ENCODE peak calls at places on chromosomes 16 and 17, in seven cellular contexts. One of them, this sample, is unnamed.
A peak's percentile ranks its signal among the peaks of the same experiment; 100 is the strongest.

GRCh38 chr16:53506254-53506653 is 3.2 kb upstream of the AKTIP start:
- DNase-seq in thoracic aorta: no peak
- DNase-seq in A549: no peak
- DNase-seq in astrocyte: no peak
- DNase-seq in CD8-positive, alpha-beta memory T cell: no peak
- DNase-seq in adrenal gland: no peak
- DNase-seq in testis: no peak
- DNase-seq in this sample: no peak

GRCh38 chr17:13001991-13002615 is 15.7 kb downstream of the ELAC2 start:
- DNase-seq in astrocyte: no peak
- DNase-seq in testis: no peak
- DNase-seq in A549: no peak
- DNase-seq in CD8-positive, alpha-beta memory T cell: no peak
- DNase-seq in thoracic aorta: no peak
- DNase-seq in adrenal gland: no peak
- DNase-seq in this sample: no peak

GRCh38 chr16:11955713-11956123 is 9.3 kb upstream of the TNFRSF17 start:
- DNase-seq in A549: no peak
- DNase-seq in adrenal gland: no peak
- DNase-seq in testis: no peak
- DNase-seq in thoracic aorta: no peak
- DNase-seq in CD8-positive, alpha-beta memory T cell: no peak
- DNase-seq in astrocyte: peak; percentile 93
- DNase-seq in this sample: no peak

GRCh38 chr16:24645739-24646645 is 83.5 kb upstream of the TNRC6A start:
- DNase-seq in thoracic aorta: peak; percentile 28
- DNase-seq in CD8-positive, alpha-beta memory T cell: no peak
- DNase-seq in adrenal gland: peak; percentile 38
- DNase-seq in A549: peak; percentile 90
- DNase-seq in testis: no peak
- DNase-seq in astrocyte: peak; percentile 99
- DNase-seq in this sample: no peak

GRCh38 chr17:15740570-15741120 is 8.6 kb downstream of the TBC1D26 start:
- DNase-seq in thoracic aorta: no peak
- DNase-seq in CD8-positive, alpha-beta memory T cell: no peak
- DNase-seq in A549: no peak
- DNase-seq in adrenal gland: no peak
- DNase-seq in testis: no peak
- DNase-seq in astrocyte: no peak
- DNase-seq in this sample: no peak

GRCh38 chr16:68951991-68952877 is 108.9 kb downstream of the TANGO6 start:
- DNase-seq in testis: no peak
- DNase-seq in astrocyte: peak; percentile 66
- DNase-seq in adrenal gland: no peak
- DNase-seq in thoracic aorta: no peak
- DNase-seq in A549: peak; percentile 28
- DNase-seq in CD8-positive, alpha-beta memory T cell: no peak
- DNase-seq in this sample: no peak

GRCh38 chr16:27430923-27431484 is 29.0 kb downstream of the IL21R start:
- DNase-seq in thoracic aorta: no peak
- DNase-seq in astrocyte: no peak
- DNase-seq in CD8-positive, alpha-beta memory T cell: no peak
- DNase-seq in testis: no peak
- DNase-seq in adrenal gland: no peak
- DNase-seq in A549: no peak
- DNase-seq in this sample: no peak

GRCh38 chr16:22660441-22661160 is 149.9 kb downstream of the NPIPB5 start:
- DNase-seq in A549: no peak
- DNase-seq in adrenal gland: no peak
- DNase-seq in thoracic aorta: no peak
- DNase-seq in CD8-positive, alpha-beta memory T cell: no peak
- DNase-seq in testis: no peak
- DNase-seq in astrocyte: no peak
- DNase-seq in this sample: no peak

GRCh38 chr16:53744449-53744848 is 40.5 kb downstream of the FTO start:
- DNase-seq in A549: no peak
- DNase-seq in testis: no peak
- DNase-seq in astrocyte: no peak
- DNase-seq in adrenal gland: no peak
- DNase-seq in CD8-positive, alpha-beta memory T cell: peak; percentile 38
- DNase-seq in thoracic aorta: no peak
- DNase-seq in this sample: no peak

GRCh38 chr17:77963441-77963840 is 4.9 kb downstream of the TNRC6C start:
- DNase-seq in testis: peak; percentile 89
- DNase-seq in thoracic aorta: no peak
- DNase-seq in astrocyte: peak; percentile 94
- DNase-seq in adrenal gland: peak; percentile 73
- DNase-seq in CD8-positive, alpha-beta memory T cell: peak; percentile 81
- DNase-seq in A549: no peak
- DNase-seq in this sample: peak; percentile 75

GRCh38 chr17:40341808-40342574 is 22.5 kb downstream of the GJD3 start:
- DNase-seq in CD8-positive, alpha-beta memory T cell: no peak
- DNase-seq in thoracic aorta: no peak
- DNase-seq in astrocyte: peak; percentile 55
- DNase-seq in A549: peak; percentile 89
- DNase-seq in adrenal gland: peak; percentile 77
- DNase-seq in testis: peak; percentile 84
- DNase-seq in this sample: peak; percentile 81

GRCh38 chr17:78460951-78461944 is 82.8 kb downstream of the PGS1 start:
- DNase-seq in astrocyte: no peak
- DNase-seq in testis: no peak
- DNase-seq in A549: no peak
- DNase-seq in thoracic aorta: no peak
- DNase-seq in adrenal gland: no peak
- DNase-seq in CD8-positive, alpha-beta memory T cell: no peak
- DNase-seq in this sample: no peak

GRCh38 chr16:4218202-4218601 is 23.7 kb downstream of the SRL start:
- DNase-seq in CD8-positive, alpha-beta memory T cell: no peak
- DNase-seq in A549: no peak
- DNase-seq in thoracic aorta: no peak
- DNase-seq in astrocyte: no peak
- DNase-seq in testis: no peak
- DNase-seq in adrenal gland: no peak
- DNase-seq in this sample: no peak

GRCh38 chr17:42660692-42661345 is 1.7 kb downstream of the TUBG2 start:
- DNase-seq in adrenal gland: peak; percentile 53
- DNase-seq in CD8-positive, alpha-beta memory T cell: no peak
- DNase-seq in testis: no peak
- DNase-seq in thoracic aorta: no peak
- DNase-seq in A549: no peak
- DNase-seq in astrocyte: peak; percentile 64
- DNase-seq in this sample: no peak

GRCh38 chr17:59505610-59506276 is 59.7 kb upstream of the DHX40 start:
- DNase-seq in astrocyte: peak; percentile 50
- DNase-seq in thoracic aorta: no peak
- DNase-seq in adrenal gland: peak; percentile 41
- DNase-seq in A549: no peak
- DNase-seq in CD8-positive, alpha-beta memory T cell: no peak
- DNase-seq in testis: no peak
- DNase-seq in this sample: no peak

DNA sequence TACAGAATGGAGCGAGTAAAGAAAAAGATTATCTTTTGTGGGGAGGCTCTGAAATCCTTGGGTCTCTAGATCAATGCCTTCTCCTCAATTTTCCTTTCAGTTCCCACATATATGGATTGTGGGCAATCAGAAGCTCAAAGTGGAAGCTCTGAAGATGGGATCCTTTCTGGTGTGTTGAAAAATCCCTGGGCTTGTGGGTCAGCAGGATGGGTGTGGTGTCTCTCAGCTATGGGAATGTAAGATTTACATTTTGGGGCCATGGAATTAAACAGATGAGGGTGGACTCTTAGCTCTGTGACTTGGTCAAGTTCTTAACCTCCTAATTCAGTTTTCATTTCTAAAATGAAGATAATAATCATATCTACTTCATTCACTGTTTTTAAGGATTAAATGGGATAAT is 231.9 kb upstream of the CA10 start:
- DNase-seq in thoracic aorta: no peak
- DNase-seq in testis: no peak
- DNase-seq in A549: no peak
- DNase-seq in astrocyte: no peak
- DNase-seq in adrenal gland: no peak
- DNase-seq in CD8-positive, alpha-beta memory T cell: no peak
- DNase-seq in this sample: no peak
- H3K9me3 ChIP-seq in thoracic aorta: no peaks in the 10 kb centered on the region
- H3K9me3 ChIP-seq in testis: no peaks in the 10 kb centered on the region
- H3K9me3 ChIP-seq in A549: peaks cover 9% of the 10 kb centered on the region
- H3K9me3 ChIP-seq in astrocyte: peaks cover 2% of the 10 kb centered on the region
- H3K9me3 ChIP-seq in adrenal gland: no peaks in the 10 kb centered on the region
- H3K9me3 ChIP-seq in CD8-positive, alpha-beta memory T cell: no peaks in the 10 kb centered on the region
- H3K9me3 ChIP-seq in this sample: no peaks in the 10 kb centered on the region

DNA sequence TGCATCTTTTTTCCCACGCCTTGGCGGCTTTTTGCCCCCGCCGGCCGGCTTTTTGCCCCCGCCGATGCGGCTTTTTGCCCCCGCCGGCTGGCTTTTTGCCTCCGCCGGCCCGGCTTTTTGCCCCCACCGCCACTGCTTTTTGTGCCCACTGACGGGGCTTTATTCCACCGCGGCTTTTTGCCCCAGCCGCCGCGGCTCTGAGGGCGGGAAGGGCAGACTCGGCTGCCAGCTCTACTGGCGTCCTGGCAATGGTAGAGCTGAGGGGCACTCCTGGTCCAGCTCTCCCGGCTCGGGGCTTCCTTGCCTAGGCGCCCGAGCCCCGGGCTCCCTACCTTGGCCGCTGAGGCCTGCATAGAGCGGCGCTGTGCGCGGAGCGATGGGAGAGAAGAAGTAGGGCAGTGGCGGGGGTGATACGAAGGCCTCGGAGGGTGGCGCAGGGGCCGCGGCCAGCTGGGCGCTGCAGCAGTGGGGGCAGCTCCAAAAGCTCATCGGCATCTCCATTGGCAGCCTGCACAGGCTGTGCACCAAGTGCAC is 591.4 kb downstream of the TP53TG3F start:
- DNase-seq in adrenal gland: no peak
- DNase-seq in testis: no peak
- DNase-seq in CD8-positive, alpha-beta memory T cell: no peak
- DNase-seq in astrocyte: no peak
- DNase-seq in A549: no peak
- DNase-seq in thoracic aorta: no peak
- DNase-seq in this sample: peak; percentile 3
- H3K9me3 ChIP-seq in adrenal gland: no peaks in the 10 kb centered on the region
- H3K9me3 ChIP-seq in testis: no peaks in the 10 kb centered on the region
- H3K9me3 ChIP-seq in CD8-positive, alpha-beta memory T cell: no peaks in the 10 kb centered on the region
- H3K9me3 ChIP-seq in astrocyte: no peaks in the 10 kb centered on the region
- H3K9me3 ChIP-seq in A549: no peaks in the 10 kb centered on the region
- H3K9me3 ChIP-seq in thoracic aorta: no peaks in the 10 kb centered on the region
- H3K9me3 ChIP-seq in this sample: no peaks in the 10 kb centered on the region

GRCh38 chr16:88131256-88131655 is 180.0 kb downstream of the BANP start:
- DNase-seq in A549: no peak
- DNase-seq in adrenal gland: no peak
- DNase-seq in astrocyte: no peak
- DNase-seq in thoracic aorta: no peak
- DNase-seq in testis: no peak
- DNase-seq in CD8-positive, alpha-beta memory T cell: no peak
- DNase-seq in this sample: no peak
- H3K9me3 ChIP-seq in A549: no peaks in the 10 kb centered on the region
- H3K9me3 ChIP-seq in adrenal gland: no peaks in the 10 kb centered on the region
- H3K9me3 ChIP-seq in astrocyte: no peaks in the 10 kb centered on the region
- H3K9me3 ChIP-seq in thoracic aorta: no peaks in the 10 kb centered on the region
- H3K9me3 ChIP-seq in testis: no peaks in the 10 kb centered on the region
- H3K9me3 ChIP-seq in CD8-positive, alpha-beta memory T cell: no peaks in the 10 kb centered on the region
- H3K9me3 ChIP-seq in this sample: no peaks in the 10 kb centered on the region

DNA sequence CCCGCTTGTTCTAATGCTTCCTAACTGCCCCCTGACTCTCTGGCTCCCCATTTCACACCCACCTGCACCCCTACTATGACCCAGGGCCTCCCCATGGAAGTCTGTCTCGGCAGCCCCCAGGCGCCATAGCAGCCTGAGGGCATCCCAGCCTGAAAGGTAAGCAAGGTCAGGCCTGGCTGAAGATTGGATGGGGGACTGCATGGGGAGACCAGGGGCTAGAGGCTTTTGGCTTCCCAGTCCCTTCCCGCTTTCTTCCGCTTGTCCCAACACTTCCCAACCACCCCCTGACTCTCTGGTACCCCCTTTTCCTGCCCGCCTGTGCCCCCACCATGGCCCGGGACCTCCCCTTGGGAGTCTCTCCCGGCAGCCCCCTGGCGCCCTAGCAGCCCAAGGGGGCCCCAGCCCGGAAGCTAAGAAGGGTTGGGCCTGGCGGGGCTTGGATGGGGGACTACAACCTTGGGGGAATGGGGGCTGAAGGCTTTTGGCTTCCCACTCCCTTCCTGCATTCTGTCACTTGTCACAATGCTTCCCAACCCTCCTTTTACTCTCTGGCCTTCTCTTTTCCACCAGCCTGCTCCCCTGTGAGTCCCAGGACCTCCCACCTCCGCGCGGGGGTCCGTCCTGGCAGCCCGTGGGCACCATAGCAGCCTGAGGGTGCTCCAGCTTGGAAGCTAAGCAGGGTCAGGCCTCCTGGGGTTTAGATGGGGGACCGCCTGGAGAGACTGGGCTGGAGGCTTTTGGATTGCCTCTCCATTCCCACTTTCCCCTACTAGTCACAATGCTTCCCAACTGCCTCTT is 2288.4 kb downstream of the TP53TG3F start:
- DNase-seq in CD8-positive, alpha-beta memory T cell: no peak
- DNase-seq in thoracic aorta: no peak
- DNase-seq in astrocyte: no peak
- DNase-seq in testis: no peak
- DNase-seq in A549: no peak
- DNase-seq in adrenal gland: no peak
- DNase-seq in this sample: no peak
- H3K9me3 ChIP-seq in CD8-positive, alpha-beta memory T cell: no peaks in the 10 kb centered on the region
- H3K9me3 ChIP-seq in thoracic aorta: no peaks in the 10 kb centered on the region
- H3K9me3 ChIP-seq in astrocyte: no peaks in the 10 kb centered on the region
- H3K9me3 ChIP-seq in testis: no peaks in the 10 kb centered on the region
- H3K9me3 ChIP-seq in A549: no peaks in the 10 kb centered on the region
- H3K9me3 ChIP-seq in adrenal gland: no peaks in the 10 kb centered on the region
- H3K9me3 ChIP-seq in this sample: no peaks in the 10 kb centered on the region

DNA sequence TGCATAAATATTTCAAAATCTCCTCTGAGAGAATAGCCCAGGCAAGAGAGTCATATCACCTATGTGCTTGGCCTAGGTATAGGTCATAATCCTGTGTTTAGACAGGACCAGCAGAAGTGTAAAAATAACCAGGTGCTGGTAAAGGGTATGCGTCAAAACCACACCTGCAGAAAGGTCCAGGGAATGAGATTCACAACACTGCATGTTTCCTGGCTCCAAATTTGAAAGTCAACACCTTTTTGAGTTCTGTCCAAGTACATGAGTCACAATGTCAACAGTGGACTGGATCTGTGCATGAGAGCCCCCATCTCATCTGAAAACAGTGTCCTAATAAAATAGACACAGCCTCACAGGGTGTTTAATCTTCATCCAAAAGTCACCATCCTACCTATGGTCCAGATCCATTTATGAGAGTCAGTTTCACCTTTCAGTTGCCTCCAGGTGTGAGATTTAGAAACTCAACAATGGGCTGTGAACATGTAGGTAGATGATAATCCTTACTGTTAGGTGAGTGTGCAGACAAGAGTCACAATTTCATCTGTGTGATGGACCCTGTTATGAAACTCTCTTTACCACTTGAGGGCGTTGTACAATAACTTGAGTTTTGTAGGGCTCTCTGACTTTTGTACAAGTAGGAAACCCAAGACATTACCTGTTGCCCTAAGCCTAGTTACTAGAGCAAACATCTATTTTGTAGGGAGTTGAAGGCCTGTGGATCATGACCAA is 2100.7 kb downstream of the TP53TG3F start:
- DNase-seq in thoracic aorta: no peak
- DNase-seq in testis: no peak
- DNase-seq in A549: no peak
- DNase-seq in CD8-positive, alpha-beta memory T cell: no peak
- DNase-seq in adrenal gland: no peak
- DNase-seq in astrocyte: no peak
- DNase-seq in this sample: no peak
- H3K9me3 ChIP-seq in thoracic aorta: no peaks in the 10 kb centered on the region
- H3K9me3 ChIP-seq in testis: no peaks in the 10 kb centered on the region
- H3K9me3 ChIP-seq in A549: no peaks in the 10 kb centered on the region
- H3K9me3 ChIP-seq in CD8-positive, alpha-beta memory T cell: no peaks in the 10 kb centered on the region
- H3K9me3 ChIP-seq in adrenal gland: no peaks in the 10 kb centered on the region
- H3K9me3 ChIP-seq in astrocyte: peaks cover 11% of the 10 kb centered on the region
- H3K9me3 ChIP-seq in this sample: peaks cover 3% of the 10 kb centered on the region

This sample was measured in BE2C.